ENCODE peak calls at places on chromosome 7, in ten cellular contexts. K is fibroblast of pulmonary artery, R is fibroblast of lung, L is AG04450, X is right atrium auricular region, N is foreskin fibroblast, U is HCT116, H is coronary artery, O is heart left ventricle, B is A549. E is an unnamed sample.

GRCh38 chr7:81482600-81483186 is 287.2 kb downstream of the HGF start:
- DNase-seq in K (peak), R (peak), L (no peak), X (no peak), N (peak), U (peak), H (no peak), O (no peak), B (peak), E (peak)

GRCh38 chr7:6395898-6396582 is 51.7 kb downstream of the DAGLB start:
- DNase-seq in K (no peak), R (no peak), L (no peak), X (no peak), N (no peak), U (no peak), H (no peak), O (peak), B (no peak), E (no peak)

GRCh38 chr7:106829496-106829895 is 35.6 kb upstream of the PIK3CG start:
- DNase-seq in K (no peak), R (no peak), L (no peak), X (no peak), N (no peak), U (peak), H (no peak), O (no peak), B (no peak), E (no peak)

GRCh38 chr7:151274936-151275812 is 26.7 kb upstream of the SMARCD3 start:
- DNase-seq in K (no peak), R (no peak), L (no peak), X (no peak), N (no peak), U (no peak), H (no peak), O (no peak), B (no peak), E (peak)

GRCh38 chr7:885261-885892 is 9.0 kb downstream of the GET4 start:
- DNase-seq in K (no peak), R (no peak), L (no peak), X (no peak), N (no peak), U (no peak), H (no peak), O (peak), B (no peak), E (no peak)

GRCh38 chr7:157645539-157645938 is 308.7 kb downstream of the DNAJB6 start:
- DNase-seq in K (no peak), R (no peak), L (no peak), X (no peak), N (no peak), U (no peak), H (no peak), O (no peak), B (no peak), E (no peak)

GRCh38 chr7:84207025-84207424 is 12.4 kb upstream of the SEMA3A start:
- DNase-seq in K (peak), R (no peak), L (no peak), X (no peak), N (no peak), U (no peak), H (no peak), O (no peak), B (no peak), E (peak)

GRCh38 chr7:13288516-13288915 is 601.1 kb downstream of the ARL4A start:
- DNase-seq in K (no peak), R (peak), L (no peak), X (no peak), N (peak), U (no peak), H (no peak), O (no peak), B (no peak), E (peak)

GRCh38 chr7:148819697-148820332 is 64.3 kb downstream of the EZH2 start:
- DNase-seq in K (peak), R (peak), L (no peak), X (no peak), N (peak), U (no peak), H (no peak), O (no peak), B (no peak), E (peak)

GRCh38 chr7:112452102-112452888 is 2.0 kb downstream of the IFRD1 start:
- DNase-seq in K (peak), R (peak), L (no peak), X (peak), N (peak), U (no peak), H (peak), O (peak), B (peak), E (peak)

GRCh38 chr7:140121321-140121720 is 55.5 kb downstream of the KDM7A start:
- DNase-seq in K (no peak), R (peak), L (no peak), X (no peak), N (no peak), U (no peak), H (no peak), O (no peak), B (no peak), E (no peak)

GRCh38 chr7:136064098-136064497 is 86.9 kb upstream of the MTPN start:
- DNase-seq in K (no peak), R (no peak), L (no peak), X (no peak), N (no peak), U (no peak), H (no peak), O (no peak), B (no peak), E (no peak)

GRCh38 chr7:43372656-43373355 is 210.1 kb upstream of the STK17A start:
- DNase-seq in K (no peak), R (peak), L (no peak), X (no peak), N (peak), U (no peak), H (no peak), O (no peak), B (no peak), E (no peak)

GRCh38 chr7:43379197-43379596 is 203.7 kb upstream of the STK17A start:
- DNase-seq in K (no peak), R (no peak), L (no peak), X (no peak), N (no peak), U (no peak), H (no peak), O (no peak), B (no peak), E (no peak)

GRCh38 chr7:43377196-43377935 is 205.5 kb upstream of the STK17A start:
- DNase-seq in K (no peak), R (peak), L (no peak), X (no peak), N (peak), U (no peak), H (no peak), O (no peak), B (no peak), E (no peak)
- H3K4me3 ChIP-seq in K (no peak), R (no peak), L (no peak), X (no peak), N (no peak), U (no peak), H (no peak), O (no peak), B (no peak), E (no peak)

GRCh38 chr7:54629771-54630170 is 87.6 kb downstream of the VSTM2A start:
- DNase-seq in K (no peak), R (no peak), L (no peak), X (no peak), N (no peak), U (no peak), H (no peak), O (no peak), B (no peak), E (no peak)
- TF ChIP-seq CTCF in K (no peak), R (no peak), L (no peak), X (no peak), N (no peak), U (no peak), H (no peak), O (no peak), B (no peak), E (no peak)

GRCh38 chr7:31052841-31053601 is 913 bp downstream of the ADCYAP1R1 start:
- DNase-seq in K (no peak), R (no peak), L (no peak), X (no peak), N (no peak), U (no peak), H (no peak), O (no peak), B (no peak), E (no peak)

GRCh38 chr7:31052504-31052840 is 364 bp downstream of the ADCYAP1R1 start:
- DNase-seq in K (no peak), R (no peak), L (no peak), X (no peak), N (no peak), U (no peak), H (no peak), O (no peak), B (no peak), E (no peak)

GRCh38 chr7:31054608-31055273 is 2.6 kb downstream of the ADCYAP1R1 start:
- DNase-seq in K (no peak), R (no peak), L (no peak), X (no peak), N (no peak), U (no peak), H (no peak), O (no peak), B (no peak), E (no peak)

GRCh38 chr7:31055501-31055900 is 3.4 kb downstream of the ADCYAP1R1 start:
- DNase-seq in K (no peak), R (no peak), L (no peak), X (no peak), N (no peak), U (no peak), H (no peak), O (no peak), B (no peak), E (no peak)

DNA sequence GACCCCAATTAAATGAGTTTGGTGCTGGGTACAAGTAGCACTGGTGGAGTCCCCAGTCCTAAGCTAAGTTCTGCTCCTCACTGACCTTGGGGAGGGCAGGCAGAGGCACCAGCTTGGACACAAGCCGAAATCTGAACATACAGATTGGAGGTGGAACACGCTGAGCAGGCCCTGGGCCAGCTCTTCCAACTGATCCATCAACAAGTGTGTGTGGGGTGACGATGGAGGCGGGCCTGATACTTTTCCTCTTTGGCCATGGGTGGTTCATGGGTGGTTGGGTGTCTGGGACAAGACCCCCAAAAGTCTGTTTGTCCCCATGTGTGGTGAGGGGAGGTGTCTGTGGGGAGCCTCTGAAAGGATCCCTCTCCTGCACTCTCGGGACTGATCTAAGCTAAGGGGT is 1.9 kb downstream of the ADCYAP1R1 start:
- DNase-seq in K (no peak), R (no peak), L (no peak), X (no peak), N (no peak), U (no peak), H (no peak), O (no peak), B (no peak), E (no peak)
- H3K4me3 ChIP-seq in K (no peak), R (no peak), L (no peak), X (no peak), N (no peak), U (no peak), H (no peak), O (peak), B (no peak), E (no peak)

DNA sequence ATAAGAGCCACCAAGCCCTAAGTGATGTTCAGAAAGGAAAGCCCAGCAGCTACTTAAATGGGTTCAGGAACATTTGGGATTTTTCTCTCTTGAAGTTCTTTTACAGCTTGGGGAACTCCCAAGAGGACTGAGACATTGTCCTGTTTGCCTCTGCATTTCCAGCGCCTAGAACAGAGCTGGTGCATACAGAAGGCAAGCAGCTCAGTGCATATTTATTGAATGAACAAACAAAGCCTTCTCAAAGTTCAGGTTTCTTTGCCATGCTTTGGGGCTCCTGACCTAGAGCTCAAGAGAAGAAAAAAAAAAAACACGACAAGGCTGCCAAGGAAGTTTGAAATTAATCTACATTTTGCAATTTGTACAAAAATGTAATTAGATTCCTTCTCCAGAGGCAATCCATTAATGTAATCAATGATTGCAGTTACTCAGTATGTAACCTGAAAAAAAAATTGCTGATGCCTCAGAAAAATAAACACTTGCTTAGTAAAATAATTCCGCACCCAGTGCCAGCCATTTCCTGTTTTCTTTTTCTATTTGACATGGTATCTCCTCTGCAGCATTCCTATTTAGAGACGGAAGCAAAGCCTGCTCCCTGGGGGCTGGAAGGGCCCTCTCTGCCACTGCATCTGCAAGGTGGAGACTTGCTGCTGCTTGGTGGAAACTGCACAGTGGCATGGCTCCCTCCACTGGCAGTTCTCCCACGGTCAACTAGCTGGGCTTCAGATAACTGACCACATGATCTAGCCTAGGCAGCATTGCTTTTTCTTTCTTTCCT is 157.3 kb downstream of the TMEM178B start:
- DNase-seq in K (peak), R (peak), L (no peak), X (no peak), N (no peak), U (peak), H (no peak), O (peak), B (peak), E (peak)
- TF ChIP-seq CTCF in K (no peak), R (peak), L (peak), X (peak), N (no peak), U (peak), H (no peak), O (peak), B (peak), E (no peak)

GRCh38 chr7:90244565-90244908 is 437 bp upstream of the CFAP69 start:
- DNase-seq in K (no peak), R (no peak), L (no peak), X (no peak), N (no peak), U (no peak), H (no peak), O (no peak), B (no peak), E (no peak)
- H3K4me3 ChIP-seq in K (peak), R (peak), L (peak), X (peak), N (peak), U (peak), H (peak), O (peak), B (peak), E (peak)

GRCh38 chr7:44583145-44583544 is 1.1 kb upstream of the TMED4 start:
- DNase-seq in K (no peak), R (no peak), L (no peak), X (no peak), N (no peak), U (no peak), H (no peak), O (no peak), B (no peak), E (no peak)

GRCh38 chr7:44590910-44591309 is 8.9 kb upstream of the TMED4 start:
- DNase-seq in K (no peak), R (no peak), L (no peak), X (no peak), N (no peak), U (no peak), H (no peak), O (no peak), B (no peak), E (no peak)

GRCh38 chr7:44587843-44588711 is 6.0 kb upstream of the TMED4 start:
- DNase-seq in K (peak), R (peak), L (no peak), X (no peak), N (peak), U (peak), H (no peak), O (no peak), B (peak), E (peak)
- TF ChIP-seq CTCF in K (peak), R (peak), L (peak), X (no peak), N (peak), U (peak), H (peak), O (peak), B (peak), E (peak)

GRCh38 chr7:32501522-32501921 is 6.2 kb downstream of the AVL9 start:
- DNase-seq in K (peak), R (peak), L (no peak), X (no peak), N (peak), U (peak), H (no peak), O (no peak), B (no peak), E (peak)
- H3K4me3 ChIP-seq in K (no peak), R (no peak), L (no peak), X (no peak), N (no peak), U (peak), H (no peak), O (no peak), B (no peak), E (no peak)

GRCh38 chr7:95865716-95866371 is 93.5 kb downstream of the DYNC1I1 start:
- DNase-seq in K (peak), R (peak), L (no peak), X (no peak), N (no peak), U (peak), H (no peak), O (no peak), B (peak), E (peak)
- TF ChIP-seq CTCF in K (peak), R (peak), L (peak), X (no peak), N (peak), U (peak), H (no peak), O (no peak), B (peak), E (peak)